ENCODE peak calls at places on chromosomes 12 and 14, in six cellular contexts. V is coronary artery; O is A549; L is body of pancreas; C is psoas muscle; U is CD8-positive, alpha-beta T cell. M is an unnamed sample.

GRCh38 chr12:5487971-5488955 is 56.4 kb downstream of the NTF3 start:
- DNase-seq in L (no peak), U (no peak), V (no peak), C (no peak), O (no peak), M (peak)

GRCh38 chr12:52892193-52892852 is 12.6 kb downstream of the KRT8 start:
- DNase-seq in C (no peak), O (no peak), U (no peak), V (no peak), L (no peak), M (no peak)

GRCh38 chr12:130454296-130454695 is 116.6 kb downstream of the PIWIL1 start:
- DNase-seq in O (no peak), C (no peak), L (no peak), U (no peak), V (no peak), M (no peak)

GRCh38 chr14:87566986-87567385 is 426.0 kb downstream of the GALC start:
- DNase-seq in V (no peak), U (no peak), C (no peak), O (no peak), L (no peak), M (no peak)

GRCh38 chr12:54603173-54603814 is 14.8 kb upstream of the PPP1R1A start:
- DNase-seq in V (no peak), L (peak), U (peak), O (peak), C (peak), M (peak)

GRCh38 chr14:52950410-52950897 is 396 bp downstream of the FERMT2 start:
- DNase-seq in V (peak), C (peak), L (peak), U (peak), O (peak), M (peak)

GRCh38 chr12:57895337-57896138 is 45.8 kb upstream of the ATP23 start:
- DNase-seq in L (no peak), U (no peak), V (no peak), O (no peak), C (no peak), M (no peak)

GRCh38 chr12:18421840-18422239 is 160.5 kb downstream of the PIK3C2G start:
- DNase-seq in O (no peak), V (no peak), U (no peak), C (no peak), L (no peak), M (no peak)

GRCh38 chr14:57086271-57087162 is 182.2 kb downstream of the EXOC5 start:
- DNase-seq in U (no peak), L (no peak), V (no peak), C (no peak), O (no peak), M (no peak)

GRCh38 chr12:113159937-113160336 is 10.4 kb downstream of the CFAP73 start:
- DNase-seq in C (no peak), V (no peak), L (no peak), O (no peak), U (no peak), M (peak)

GRCh38 chr14:53285064-53285463 is 131.9 kb upstream of the DDHD1 start:
- DNase-seq in L (no peak), O (no peak), V (no peak), U (no peak), C (no peak), M (no peak)

GRCh38 chr12:64946132-64946829 is 121.8 kb downstream of the TBC1D30 start:
- DNase-seq in L (peak), U (no peak), O (no peak), V (no peak), C (no peak), M (no peak)

GRCh38 chr12:92511776-92512175 is 191.0 kb upstream of the PLEKHG7 start:
- DNase-seq in U (no peak), L (no peak), O (no peak), V (no peak), C (no peak), M (no peak)

GRCh38 chr12:15621140-15621539 is 168.0 kb downstream of the EPS8 start:
- DNase-seq in O (no peak), V (no peak), C (no peak), U (no peak), L (no peak), M (no peak)

GRCh38 chr12:24045816-24046257 is 96.4 kb upstream of the SOX5 start:
- DNase-seq in L (no peak), U (no peak), C (no peak), O (no peak), V (no peak), M (no peak)

GRCh38 chr12:121232163-121232562 is 22.2 kb downstream of the P2RX4 start:
- DNase-seq in V (no peak), L (no peak), U (no peak), C (no peak), O (no peak), M (no peak)

GRCh38 chr12:98403385-98403784 is 112.0 kb upstream of the TMPO start:
- DNase-seq in O (no peak), V (no peak), U (no peak), L (no peak), C (no peak), M (no peak)
- H3K27ac ChIP-seq in O (peak), V (no peak), U (no peak), L (no peak), C (no peak), M (no peak)

GRCh38 chr14:81437226-81437625 is 37.1 kb upstream of the STON2 start:
- DNase-seq in V (no peak), C (no peak), L (no peak), O (no peak), U (no peak), M (no peak)
- H3K4me3 ChIP-seq in V (no peak), C (peak), L (no peak), O (no peak), U (no peak), M (no peak)

GRCh38 chr12:30753233-30753632 is 1.5 kb downstream of the CAPRIN2 start:
- DNase-seq in U (peak), V (no peak), L (no peak), O (peak), C (no peak), M (peak)
- TF ChIP-seq CTCF in U (peak), V (no peak), L (no peak), O (peak), C (no peak), M (peak)

GRCh38 chr14:65465584-65465983 is 53.1 kb downstream of the FUT8 start:
- DNase-seq in U (no peak), V (no peak), C (no peak), L (no peak), O (no peak), M (no peak)

GRCh38 chr14:65469903-65470302 is 57.4 kb downstream of the FUT8 start:
- DNase-seq in L (no peak), O (no peak), C (no peak), V (no peak), U (no peak), M (no peak)

GRCh38 chr14:65472189-65472588 is 59.7 kb downstream of the FUT8 start:
- DNase-seq in C (no peak), L (no peak), V (no peak), O (no peak), U (no peak), M (no peak)

GRCh38 chr14:65471038-65471878 is 58.7 kb downstream of the FUT8 start:
- DNase-seq in L (no peak), O (no peak), U (no peak), C (no peak), V (no peak), M (no peak)

GRCh38 chr14:65470404-65470880 is 57.9 kb downstream of the FUT8 start:
- DNase-seq in O (no peak), L (no peak), V (no peak), C (no peak), U (no peak), M (no peak)
- H3K27ac ChIP-seq in O (no peak), L (no peak), V (no peak), C (no peak), U (no peak), M (no peak)

M was measured in WERI-Rb-1.